ENCODE peak calls at places on chromosomes 4 and X, in four cellular contexts. One of them, this sample, is unnamed.

GRCh38 chr4:76658231-76659102 is 223.4 kb downstream of the SHROOM3 start:
- DNase-seq in GM13976: no peak
- DNase-seq in fibroblast of pulmonary artery: peak
- DNase-seq in GM13977: no peak
- DNase-seq in this sample: peak

GRCh38 chr4:47717173-47717572 is 120.7 kb downstream of the CORIN start:
- DNase-seq in GM13976: no peak
- DNase-seq in fibroblast of pulmonary artery: no peak
- DNase-seq in GM13977: no peak
- DNase-seq in this sample: no peak

GRCh38 chrX:153469811-153470410 is 465 bp downstream of the HAUS7 start:
- DNase-seq in GM13976: no peak
- DNase-seq in fibroblast of pulmonary artery: peak
- DNase-seq in GM13977: no peak
- DNase-seq in this sample: peak

GRCh38 chrX:140762061-140762460 is 52.5 kb downstream of the LINC00632 start:
- DNase-seq in GM13976: peak
- DNase-seq in fibroblast of pulmonary artery: peak
- DNase-seq in GM13977: peak
- DNase-seq in this sample: peak

GRCh38 chr4:39638358-39639239 is at the start of gene SMIM14:
- DNase-seq in GM13976: peak
- DNase-seq in fibroblast of pulmonary artery: peak
- DNase-seq in GM13977: peak
- DNase-seq in this sample: peak

GRCh38 chr4:151690884-151691283 is 69.9 kb downstream of the GATB start:
- DNase-seq in GM13976: no peak
- DNase-seq in fibroblast of pulmonary artery: peak
- DNase-seq in GM13977: no peak
- DNase-seq in this sample: peak

GRCh38 chr4:48429709-48430474 is 53.3 kb upstream of the SLC10A4 start:
- DNase-seq in GM13976: no peak
- DNase-seq in fibroblast of pulmonary artery: no peak
- DNase-seq in GM13977: no peak
- DNase-seq in this sample: no peak

GRCh38 chr4:152101546-152102183 is 340.9 kb upstream of the GATB start:
- DNase-seq in GM13976: no peak
- DNase-seq in fibroblast of pulmonary artery: no peak
- DNase-seq in GM13977: no peak
- DNase-seq in this sample: no peak

GRCh38 chr4:86223472-86223871 is 136.4 kb downstream of the MAPK10 start:
- DNase-seq in GM13976: no peak
- DNase-seq in fibroblast of pulmonary artery: peak
- DNase-seq in GM13977: peak
- DNase-seq in this sample: peak

GRCh38 chr4:124883642-124884041 is 171.1 kb upstream of the ANKRD50 start:
- DNase-seq in GM13976: no peak
- DNase-seq in fibroblast of pulmonary artery: peak
- DNase-seq in GM13977: no peak
- DNase-seq in this sample: peak

GRCh38 chr4:135186002-135186401 is 984.4 kb upstream of the PABPC4L start:
- DNase-seq in GM13976: no peak
- DNase-seq in fibroblast of pulmonary artery: no peak
- DNase-seq in GM13977: no peak
- DNase-seq in this sample: no peak

GRCh38 chr4:48836658-48837057 is 5.8 kb downstream of the OCIAD1 start:
- DNase-seq in GM13976: no peak
- DNase-seq in fibroblast of pulmonary artery: no peak
- DNase-seq in GM13977: no peak
- DNase-seq in this sample: no peak

GRCh38 chr4:13137400-13137799 is 346.7 kb downstream of the RAB28 start:
- DNase-seq in GM13976: no peak
- DNase-seq in fibroblast of pulmonary artery: no peak
- DNase-seq in GM13977: no peak
- DNase-seq in this sample: no peak

GRCh38 chr4:120266602-120267001 is 200.0 kb upstream of the MAD2L1 start:
- DNase-seq in GM13976: no peak
- DNase-seq in fibroblast of pulmonary artery: no peak
- DNase-seq in GM13977: no peak
- DNase-seq in this sample: no peak

GRCh38 chr4:181525641-181526040 is 717.6 kb upstream of the TENM3 start:
- DNase-seq in GM13976: no peak
- DNase-seq in fibroblast of pulmonary artery: no peak
- DNase-seq in GM13977: no peak
- DNase-seq in this sample: no peak

GRCh38 chrX:117982702-117983392 is 133.8 kb downstream of the KLHL13 start:
- DNase-seq in GM13976: no peak
- DNase-seq in fibroblast of pulmonary artery: no peak
- DNase-seq in GM13977: no peak
- DNase-seq in this sample: no peak

GRCh38 chrX:5708209-5708608 is 520.5 kb downstream of the NLGN4X start:
- DNase-seq in GM13976: no peak
- DNase-seq in fibroblast of pulmonary artery: no peak
- DNase-seq in GM13977: no peak
- DNase-seq in this sample: peak

GRCh38 chrX:16239211-16239610 is 71.9 kb downstream of the MAGEB17 start:
- DNase-seq in GM13976: no peak
- DNase-seq in fibroblast of pulmonary artery: peak
- DNase-seq in GM13977: no peak
- DNase-seq in this sample: peak